ENCODE peak calls at places on chromosome 17, in five cellular contexts. P is mucosa of descending colon, S is heart left ventricle, O is fibroblast of the aortic adventitia, F is tibial artery. U is an unnamed sample.

GRCh38 chr17:59796785-59797205 is 89.3 kb downstream of the VMP1 start:
- DNase-seq in P (no peak), S (no peak), O (peak; percentile 29), F (no peak), U (no peak)

GRCh38 chr17:40307001-40307690 is 1.8 kb upstream of the RARA start:
- DNase-seq in P (no peak), S (no peak), O (peak; percentile 67), F (no peak), U (peak; percentile 51)

GRCh38 chr17:41937970-41938851 is 7.8 kb downstream of the ODAD4 start:
- DNase-seq in P (no peak), S (peak; percentile 58), O (no peak), F (no peak), U (no peak)

GRCh38 chr17:40608061-40608581 is 39.5 kb downstream of the SMARCE1 start:
- DNase-seq in P (no peak), S (no peak), O (no peak), F (no peak), U (no peak)

GRCh38 chr17:28227278-28228108 is 91.5 kb upstream of the TMEM97 start:
- DNase-seq in P (peak; percentile 84), S (no peak), O (no peak), F (peak; percentile 58), U (peak; percentile 37)

GRCh38 chr17:28773736-28774135 is 29.9 kb downstream of the TRAF4 start:
- DNase-seq in P (no peak), S (no peak), O (no peak), F (no peak), U (no peak)

GRCh38 chr17:1060991-1061390 is 64.1 kb downstream of the TIMM22 start:
- DNase-seq in P (peak; percentile 34), S (no peak), O (peak; percentile 85), F (peak; percentile 83), U (peak; percentile 97)

GRCh38 chr17:32127156-32127897 is 15.0 kb upstream of the RHOT1 start:
- DNase-seq in P (peak; percentile 88), S (peak; percentile 86), O (peak; percentile 76), F (peak; percentile 89), U (peak; percentile 68)

GRCh38 chr17:26809033-26809432 is 484.9 kb upstream of the WSB1 start:
- DNase-seq in P (no peak), S (no peak), O (peak; percentile 24), F (no peak), U (peak; percentile 26)

GRCh38 chr17:59436900-59437299 is 105.4 kb downstream of the YPEL2 start:
- DNase-seq in P (no peak), S (peak; percentile 63), O (no peak), F (no peak), U (no peak)

GRCh38 chr17:37744961-37745800 is at the start of gene HNF1B:
- DNase-seq in P (peak; percentile 82), S (no peak), O (no peak), F (no peak), U (no peak)

GRCh38 chr17:78346605-78347250 is 13.1 kb downstream of the SOCS3 start:
- DNase-seq in P (no peak), S (no peak), O (no peak), F (no peak), U (no peak)
- TF ChIP-seq CTCF in P (no peak), S (no peak), O (no peak), F (no peak), U (peak; percentile 5)

DNA sequence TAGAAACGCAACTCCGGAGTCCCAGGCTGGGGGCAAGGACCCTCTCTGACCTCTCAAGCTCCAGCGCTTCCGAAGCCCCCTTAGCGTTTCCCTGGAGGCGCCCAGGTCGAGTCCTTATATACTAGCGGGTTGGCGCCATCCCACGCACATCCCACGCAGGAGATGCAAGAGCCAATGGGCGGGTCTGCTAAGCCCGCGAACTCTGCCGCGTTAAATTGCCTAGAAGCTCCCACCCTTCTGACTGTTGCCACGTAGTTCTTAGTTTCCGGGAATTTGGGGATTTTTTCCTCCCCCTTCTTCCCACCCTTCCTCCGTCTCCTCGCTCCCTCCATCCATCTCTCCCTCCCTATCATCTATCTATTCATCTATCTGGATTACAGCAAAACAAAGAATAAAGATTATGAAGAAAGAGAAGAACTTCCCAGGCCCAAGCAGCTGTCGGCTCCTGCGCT is at the start of gene SLFN11:
- DNase-seq in P (peak; percentile 75), S (peak; percentile 92), O (peak; percentile 98), F (peak; percentile 92), U (peak; percentile 67)
- H3K4me3 ChIP-seq in P (peak within 1 kb of the TSS; percentile 20), S (peak within 1 kb of the TSS; percentile 82), O (peak within 1 kb of the TSS; percentile 89), F (peak within 1 kb of the TSS; percentile 75), U (peak within 1 kb of the TSS; percentile 49)

DNA sequence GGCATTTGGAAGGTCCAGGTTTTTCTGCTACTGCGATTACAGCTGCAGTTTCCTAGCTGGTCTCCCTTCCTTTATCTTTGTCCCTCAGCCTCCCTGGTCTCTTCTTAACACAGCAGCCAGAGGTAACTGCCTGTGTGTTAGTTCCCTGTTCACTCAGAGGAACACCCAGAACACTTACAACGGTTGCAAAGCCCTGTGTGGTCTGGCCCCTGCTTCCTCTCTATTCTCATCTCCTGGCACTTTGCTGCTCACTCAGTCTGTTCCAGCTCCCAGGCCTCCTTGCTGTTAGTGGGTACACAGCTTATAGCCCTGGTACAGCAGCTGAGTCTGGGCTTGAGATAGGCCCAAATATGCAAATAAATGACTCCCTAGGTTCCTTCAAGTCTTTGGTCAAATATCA is 16.4 kb downstream of the NTN1 start:
- DNase-seq in P (no peak), S (no peak), O (no peak), F (no peak), U (no peak)
- TF ChIP-seq CTCF in P (no peak), S (no peak), O (no peak), F (no peak), U (no peak)

GRCh38 chr17:48985436-48986245 is 11.5 kb upstream of the IGF2BP1 start:
- DNase-seq in P (no peak), S (no peak), O (no peak), F (peak; percentile 3), U (no peak)

DNA sequence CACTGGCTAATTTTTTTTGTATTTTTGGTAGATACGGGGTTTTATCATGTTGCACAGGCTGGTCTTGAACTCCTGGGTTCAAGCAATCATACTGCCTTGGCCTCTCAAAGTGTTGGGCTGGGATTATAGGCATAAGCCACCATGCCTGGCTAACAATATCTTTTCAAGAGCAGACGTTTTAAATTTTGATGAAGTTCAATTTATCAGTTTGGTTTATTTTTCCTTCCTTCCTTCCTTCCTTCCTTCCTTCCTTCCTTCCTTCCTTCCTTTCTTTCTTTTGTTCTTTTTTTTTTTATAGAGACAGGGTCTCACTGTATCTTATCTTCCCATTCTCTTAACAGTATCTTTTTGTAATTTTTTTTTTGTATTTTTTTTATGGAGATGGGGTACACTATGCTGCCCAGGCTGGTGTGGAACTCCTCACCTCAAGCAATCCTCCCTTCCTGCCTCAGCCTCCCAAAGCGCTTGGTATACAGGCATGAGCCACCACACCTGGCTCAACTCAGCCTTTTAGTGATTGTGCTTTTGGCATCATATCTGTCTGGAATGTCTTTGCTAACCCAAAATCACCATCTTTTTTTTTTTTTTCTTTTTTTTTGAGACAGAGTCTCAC is 13.6 kb upstream of the GIP start:
- DNase-seq in P (no peak), S (no peak), O (no peak), F (no peak), U (no peak)
- H3K4me3 ChIP-seq in P (no peak overlapping the region), S (no peak overlapping the region), O (no peak overlapping the region), F (no peak overlapping the region), U (no peak overlapping the region)

GRCh38 chr17:18380471-18381157 is 3.0 kb downstream of the EVPLL start:
- DNase-seq in P (no peak), S (no peak), O (no peak), F (no peak), U (no peak)

GRCh38 chr17:18374216-18374615 is 3.4 kb upstream of the EVPLL start:
- DNase-seq in P (no peak), S (no peak), O (no peak), F (no peak), U (no peak)

GRCh38 chr17:18379246-18380146 is 1.9 kb downstream of the EVPLL start:
- DNase-seq in P (peak; percentile 29), S (no peak), O (no peak), F (no peak), U (no peak)

GRCh38 chr17:18378205-18378505 is 577 bp downstream of the EVPLL start:
- DNase-seq in P (no peak), S (no peak), O (no peak), F (no peak), U (no peak)

DNA sequence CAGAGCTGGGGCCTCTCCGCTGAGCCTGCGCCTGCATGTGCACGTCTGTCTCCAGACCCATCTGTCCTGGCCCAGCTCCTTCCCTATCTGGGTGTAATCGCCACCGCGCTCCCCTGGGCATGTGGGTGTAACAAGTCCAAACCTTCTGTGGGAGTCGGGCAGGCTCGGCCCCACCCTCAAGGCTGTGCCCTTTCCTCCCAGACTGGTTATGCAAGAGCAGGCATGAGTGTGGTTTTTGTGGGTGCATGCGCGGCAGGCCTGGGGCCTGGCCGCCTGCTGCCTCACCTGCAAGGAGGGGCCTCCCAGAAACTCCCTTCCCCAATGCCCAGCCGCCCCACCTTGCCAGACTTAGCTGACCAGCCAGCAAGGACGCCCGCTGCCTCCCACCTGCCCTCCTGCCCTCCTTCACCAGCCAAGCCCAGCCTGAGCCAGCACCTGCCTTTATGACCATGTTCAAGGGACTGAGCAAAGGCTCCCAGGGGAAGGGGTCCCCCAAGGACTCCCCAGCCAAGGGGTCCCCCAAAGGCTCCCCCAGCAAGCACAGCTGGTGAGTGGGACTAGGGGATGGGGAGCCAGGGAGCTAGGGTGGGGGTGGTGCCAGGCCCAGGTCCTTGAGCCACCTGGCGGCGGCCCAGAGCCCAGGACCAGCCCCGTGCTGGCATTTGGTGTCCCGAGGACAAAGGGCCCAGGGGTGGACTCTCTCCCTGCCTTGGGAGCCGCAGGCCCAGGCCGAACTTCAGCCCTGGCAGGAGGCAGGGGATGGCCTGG is at the start of gene EVPLL:
- DNase-seq in P (peak; percentile 72), S (no peak), O (no peak), F (no peak), U (no peak)
- TF ChIP-seq CTCF in P (no peak), S (no peak), O (no peak), F (no peak), U (no peak)